ENCODE peak calls at places on chromosomes 7 and 10, in five cellular contexts. V is GM23248, G is OCI-LY7, J is IMR-90, B is hepatocyte. P is an unnamed sample.

GRCh38 chr10:110077436-110078120 is 69.8 kb downstream of the ADD3 start:
- DNase-seq in B (no peak), V (peak), J (no peak), G (no peak), P (no peak)

GRCh38 chr10:30858499-30858898 is 173.2 kb downstream of the ZNF438 start:
- DNase-seq in G (no peak), J (peak), B (no peak), V (peak), P (no peak)

GRCh38 chr10:118799779-118800178 is 45.0 kb upstream of the CACUL1 start:
- DNase-seq in V (peak), B (no peak), G (no peak), J (peak), P (no peak)

GRCh38 chr7:13017325-13017853 is 330.0 kb downstream of the ARL4A start:
- DNase-seq in G (no peak), V (peak), B (peak), J (peak), P (peak)

GRCh38 chr7:37604078-37604477 is 79.5 kb upstream of the GPR141 start:
- DNase-seq in J (no peak), G (no peak), B (no peak), V (no peak), P (no peak)

GRCh38 chr10:108629843-108630242 is 1293.5 kb downstream of the XPNPEP1 start:
- DNase-seq in J (no peak), V (peak), B (peak), G (no peak), P (no peak)

GRCh38 chr10:52639652-52640051 is 132.9 kb downstream of the MBL2 start:
- DNase-seq in V (peak), J (no peak), G (no peak), B (no peak), P (no peak)

GRCh38 chr7:25675789-25676474 is 447.6 kb upstream of the NPVF start:
- DNase-seq in G (no peak), J (no peak), V (no peak), B (peak), P (no peak)

GRCh38 chr10:103716206-103717160 is 138.9 kb downstream of the SH3PXD2A start:
- DNase-seq in V (no peak), B (no peak), G (no peak), J (no peak), P (no peak)

GRCh38 chr7:79495544-79496272 is 42.2 kb upstream of the MAGI2 start:
- DNase-seq in J (peak), G (no peak), B (no peak), V (peak), P (no peak)

GRCh38 chr7:141634065-141634464 is 67.9 kb downstream of the DENND11 start:
- DNase-seq in J (no peak), G (no peak), V (no peak), B (no peak), P (no peak)

GRCh38 chr10:136465-136762 is 1.2 kb downstream of the ZMYND11 start:
- DNase-seq in V (no peak), B (no peak), G (no peak), J (no peak), P (no peak)
- H2AFZ ChIP-seq in V (peak), B (peak), G (peak), J (peak), P (peak)

GRCh38 chr10:61320996-61321395 is 132.2 kb downstream of the TMEM26 start:
- DNase-seq in V (no peak), J (no peak), G (no peak), B (no peak), P (no peak)

GRCh38 chr10:61319550-61320256 is 133.5 kb downstream of the TMEM26 start:
- DNase-seq in B (no peak), J (peak), V (no peak), G (no peak), P (no peak)

GRCh38 chr10:61316866-61317265 is 136.3 kb downstream of the TMEM26 start:
- DNase-seq in J (no peak), B (no peak), V (no peak), G (no peak), P (no peak)

GRCh38 chr10:61320257-61320587 is 133.0 kb downstream of the TMEM26 start:
- DNase-seq in B (no peak), G (no peak), V (no peak), J (no peak), P (no peak)

DNA sequence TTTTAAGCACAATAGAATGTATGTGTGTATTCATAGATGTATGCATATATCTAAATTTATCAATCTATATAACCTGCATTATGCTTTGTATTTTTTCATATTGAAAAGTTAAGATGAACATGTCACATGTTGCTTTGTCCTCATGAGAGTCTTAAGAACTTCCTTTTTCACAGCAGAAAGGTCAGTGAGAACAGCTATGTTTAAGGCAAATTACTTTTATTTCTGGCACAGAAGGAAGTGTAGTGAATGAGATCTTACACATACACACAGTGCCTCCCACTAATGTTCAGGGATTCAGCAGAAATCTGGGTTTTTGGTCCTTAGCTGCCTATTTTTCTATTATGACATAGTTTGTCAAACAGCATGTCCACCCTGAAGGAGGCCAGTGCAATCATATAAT is 134.8 kb downstream of the TMEM26 start:
- DNase-seq in G (no peak), B (no peak), J (no peak), V (no peak), P (no peak)
- H2AFZ ChIP-seq in G (no peak), B (no peak), J (no peak), V (no peak), P (no peak)

DNA sequence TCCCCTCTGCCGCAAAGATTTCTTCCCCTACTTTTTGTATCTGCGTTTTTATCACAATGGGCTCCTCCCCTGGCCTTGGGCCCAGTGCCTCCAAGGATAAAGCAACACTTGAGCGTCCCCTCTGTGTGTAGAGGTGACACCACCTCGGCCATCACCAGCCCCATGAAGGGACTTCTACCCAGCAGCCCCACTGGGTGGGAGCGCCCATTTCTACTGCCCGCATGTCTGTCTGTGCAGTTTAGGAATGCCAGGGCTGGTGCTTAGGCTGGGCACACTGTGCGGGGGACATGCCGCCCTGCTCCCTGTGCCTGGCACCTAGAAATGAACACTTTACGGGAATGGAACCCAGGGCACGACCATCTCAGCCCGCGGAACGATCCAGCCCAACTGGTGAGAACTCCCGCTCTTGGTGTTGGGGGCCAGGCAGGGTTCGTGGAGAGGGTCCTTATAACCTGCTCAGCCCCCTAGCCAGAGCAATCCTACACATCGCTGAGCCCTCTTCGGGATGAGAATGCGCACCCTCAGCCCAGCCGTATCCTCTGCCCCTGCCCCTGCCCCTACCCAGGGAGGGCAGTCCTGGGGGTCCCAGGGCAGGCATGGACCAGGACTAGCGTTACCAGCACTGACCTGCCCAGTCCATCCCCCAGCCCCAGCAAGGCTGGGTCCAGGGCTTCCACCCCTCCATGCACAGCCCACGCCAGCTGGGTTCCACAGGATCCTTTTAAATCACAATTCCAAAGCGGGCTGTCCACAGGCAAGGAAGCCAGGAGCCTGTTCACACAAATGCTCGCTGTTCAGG is 12.8 kb downstream of the CRYGN start:
- DNase-seq in G (no peak), B (no peak), J (no peak), V (no peak), P (no peak)
- H2AFZ ChIP-seq in G (no peak), B (no peak), J (peak), V (no peak), P (no peak)

GRCh38 chr7:144384071-144384470 is 19.4 kb downstream of the NOBOX start:
- DNase-seq in V (no peak), G (no peak), B (peak), J (no peak), P (no peak)

GRCh38 chr7:144378651-144379050 is 23.4 kb downstream of the ARHGEF5 start:
- DNase-seq in G (no peak), V (no peak), B (no peak), J (no peak), P (no peak)

GRCh38 chr7:144384555-144385245 is 18.8 kb downstream of the NOBOX start:
- DNase-seq in V (no peak), G (no peak), B (peak), J (no peak), P (no peak)

GRCh38 chr7:144379791-144380384 is 23.6 kb downstream of the NOBOX start:
- DNase-seq in G (no peak), V (no peak), J (no peak), B (no peak), P (no peak)
- H2AFZ ChIP-seq in G (no peak), V (no peak), J (no peak), B (no peak), P (no peak)

GRCh38 chr7:100429637-100430449 is at the start of gene MEPCE:
- DNase-seq in G (peak), V (peak), J (peak), B (peak), P (peak)
- H2AFZ ChIP-seq in G (peak), V (peak), J (peak), B (peak), P (peak)

GRCh38 chr10:61905446-61905725 is 3.9 kb downstream of the ARID5B start:
- DNase-seq in V (no peak), B (no peak), J (no peak), G (no peak), P (no peak)
- H2AFZ ChIP-seq in V (no peak), B (no peak), J (no peak), G (no peak), P (no peak)

DNA sequence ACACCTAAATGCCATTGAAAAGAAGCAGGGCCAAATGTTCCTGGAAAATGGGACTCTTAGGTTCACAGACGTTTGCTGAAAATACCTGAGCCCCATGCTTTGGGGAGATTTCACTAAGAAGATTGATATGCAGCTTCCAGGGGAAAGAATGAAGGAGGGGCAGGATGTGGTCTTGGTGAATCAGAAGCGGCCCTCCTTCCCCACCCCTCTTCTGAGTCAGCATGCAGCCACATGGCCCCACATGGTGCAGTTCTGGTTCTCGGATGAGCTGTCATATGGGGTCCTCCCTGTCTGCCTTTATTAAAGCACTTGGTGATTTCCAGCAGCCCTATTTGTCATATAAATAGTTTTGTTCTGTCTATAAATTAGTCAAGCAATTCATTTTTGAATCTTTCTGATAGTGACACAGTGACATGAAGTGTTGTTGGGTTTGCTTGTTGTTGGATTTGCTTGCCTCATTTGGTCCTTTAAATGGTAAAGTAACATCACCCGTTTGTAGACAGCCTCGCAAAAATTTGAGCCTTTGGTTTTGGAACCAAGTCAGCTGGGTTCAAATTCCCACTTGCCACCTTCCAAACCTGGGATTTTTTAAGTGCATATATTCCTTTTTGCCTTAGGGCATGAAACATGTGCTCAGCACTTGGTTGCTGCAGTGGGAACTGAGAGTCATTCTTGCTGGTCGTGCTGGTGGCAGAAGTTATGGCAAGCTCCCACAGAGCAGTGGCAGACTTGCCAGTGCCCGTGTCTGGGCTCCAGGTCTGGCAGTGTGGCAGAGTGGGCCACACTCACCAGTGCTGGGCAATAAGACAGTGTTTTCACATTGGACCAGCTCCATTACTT is 68.1 kb upstream of the CDK6 start:
- DNase-seq in G (no peak), V (peak), B (peak), J (peak), P (no peak)
- H2AFZ ChIP-seq in G (no peak), V (peak), B (no peak), J (peak), P (peak)

GRCh38 chr7:106571563-106571962 is 89.4 kb downstream of the CCDC71L start:
- DNase-seq in G (no peak), V (no peak), B (no peak), J (no peak), P (no peak)

GRCh38 chr7:106569500-106569929 is 91.4 kb downstream of the CCDC71L start:
- DNase-seq in B (no peak), G (no peak), J (no peak), V (no peak), P (no peak)

GRCh38 chr7:106570948-106571418 is 90.0 kb downstream of the CCDC71L start:
- DNase-seq in V (no peak), B (no peak), J (peak), G (no peak), P (no peak)

GRCh38 chr7:106568680-106569499 is 92.1 kb downstream of the CCDC71L start:
- DNase-seq in V (peak), G (peak), J (peak), B (peak), P (no peak)

DNA sequence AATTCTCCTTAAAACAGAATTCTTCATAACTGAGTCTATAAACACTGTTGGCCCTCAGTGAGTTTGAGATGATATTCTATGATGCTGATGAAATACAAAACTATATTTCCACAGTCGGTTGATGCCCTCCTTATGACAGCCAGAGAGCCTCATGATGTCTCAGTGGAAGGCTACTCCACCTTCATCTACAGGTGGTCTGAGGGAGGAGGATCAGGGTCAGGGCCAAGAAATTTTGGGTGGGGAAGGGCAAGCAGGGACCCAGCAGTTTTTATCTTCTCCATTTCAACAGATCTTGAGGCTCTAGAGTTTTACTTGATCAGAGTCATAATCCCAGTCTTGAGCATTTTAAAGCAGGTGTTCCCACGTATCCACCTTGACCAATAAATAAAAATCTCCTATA is 90.8 kb downstream of the CCDC71L start:
- DNase-seq in G (no peak), J (no peak), V (no peak), B (no peak), P (no peak)
- H2AFZ ChIP-seq in G (no peak), J (no peak), V (no peak), B (no peak), P (no peak)

GRCh38 chr10:69880301-69881081 is 78.8 kb downstream of the COL13A1 start:
- DNase-seq in B (no peak), V (no peak), G (no peak), J (no peak), P (no peak)
- H2AFZ ChIP-seq in B (no peak), V (no peak), G (no peak), J (peak), P (peak)

DNA sequence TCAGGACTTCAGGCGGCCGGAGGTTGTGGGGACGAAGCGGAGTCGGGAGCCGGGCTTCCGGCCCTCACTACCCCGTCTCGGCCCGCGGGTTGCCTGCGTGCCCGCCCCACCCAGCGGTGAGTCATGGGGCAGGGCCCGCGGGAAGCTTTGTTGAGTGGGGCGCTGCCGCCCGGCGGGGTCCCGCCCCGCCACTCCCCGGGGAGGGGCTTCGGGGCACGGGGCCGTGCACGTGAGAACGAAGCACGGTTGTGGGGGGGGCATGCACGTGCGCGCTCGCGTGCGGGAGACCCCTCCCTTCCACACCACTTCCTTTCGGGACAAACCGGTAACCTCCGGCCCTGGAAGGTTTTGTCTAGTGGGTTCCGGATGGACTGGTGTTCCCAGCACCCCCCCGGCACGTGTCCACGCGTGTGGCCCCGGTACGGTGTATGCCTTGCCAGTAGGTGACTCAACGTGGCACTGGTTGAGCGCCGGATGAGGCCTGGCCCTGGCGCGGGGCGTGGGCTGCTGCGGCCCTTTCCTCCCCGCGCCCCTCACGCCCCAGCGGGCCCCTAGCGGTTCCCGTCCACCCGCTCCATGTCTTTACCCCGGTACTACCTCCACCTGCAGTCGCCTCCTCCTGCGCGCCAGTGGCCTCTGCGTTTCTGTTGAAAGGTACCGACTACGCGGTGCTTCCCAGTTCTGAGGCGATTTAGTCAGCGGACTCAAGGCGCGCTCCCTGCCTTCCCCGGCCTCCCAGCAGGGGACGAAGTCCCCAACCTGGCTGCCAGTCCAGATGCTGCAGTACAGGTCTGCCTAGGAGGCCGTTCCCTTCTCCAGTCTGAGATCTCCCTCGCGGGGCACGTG is 3.1 kb downstream of the ADIRF start:
- DNase-seq in B (peak), J (peak), V (peak), G (no peak), P (peak)
- H2AFZ ChIP-seq in B (peak), J (peak), V (peak), G (no peak), P (peak)